ENCODE peak calls at places on chromosomes 11 and 22, in eight cellular contexts. D, K, X, E, J, P, L and F are unnamed samples. For H3K4me1, the result is how much of the 10 kb centered on the place peaks cover.

GRCh38 chr11:45079075-45079444 is 67.4 kb upstream of the PRDM11 start:
- DNase-seq in D (no peak), K (no peak), X (no peak), E (no peak), J (no peak), P (no peak), L (no peak), F (no peak)

GRCh38 chr11:130068546-130068985 is 1.1 kb upstream of the APLP2 start:
- DNase-seq in D (no peak), K (no peak), X (peak), E (no peak), J (no peak), P (no peak), L (no peak), F (no peak)

GRCh38 chr11:118338637-118339061 is 3.9 kb downstream of the CD3D start:
- DNase-seq in D (peak), K (peak), X (no peak), E (no peak), J (no peak), P (no peak), L (peak), F (peak)

GRCh38 chr11:28537822-28538221 is 429.6 kb downstream of the METTL15 start:
- DNase-seq in D (no peak), K (no peak), X (no peak), E (no peak), J (no peak), P (no peak), L (no peak), F (no peak)

GRCh38 chr11:57490456-57491248 is 24.9 kb downstream of the SLC43A1 start:
- DNase-seq in D (no peak), K (no peak), X (no peak), E (no peak), J (no peak), P (no peak), L (no peak), F (no peak)

GRCh38 chr11:2581151-2581930 is 118.5 kb downstream of the KCNQ1OT1 start:
- DNase-seq in D (no peak), K (no peak), X (no peak), E (peak), J (peak), P (no peak), L (peak), F (no peak)

GRCh38 chr11:57639321-57640067 is 10.2 kb downstream of the YPEL4 start:
- DNase-seq in D (no peak), K (no peak), X (no peak), E (no peak), J (peak), P (peak), L (peak), F (no peak)

GRCh38 chr11:67275606-67276409 is 9.5 kb downstream of the GRK2 start:
- DNase-seq in D (no peak), K (no peak), X (no peak), E (no peak), J (no peak), P (no peak), L (peak), F (no peak)

GRCh38 chr22:40414306-40414705 is 43.9 kb downstream of the SGSM3 start:
- DNase-seq in D (no peak), K (no peak), X (no peak), E (no peak), J (no peak), P (no peak), L (no peak), F (no peak)

GRCh38 chr11:60912223-60912850 is 1.6 kb upstream of the TMEM109 start:
- DNase-seq in D (no peak), K (peak), X (no peak), E (no peak), J (no peak), P (no peak), L (no peak), F (no peak)

GRCh38 chr11:63767415-63768231 is 952 bp downstream of the ZFTA start:
- DNase-seq in D (no peak), K (peak), X (peak), E (no peak), J (peak), P (peak), L (peak), F (peak)

GRCh38 chr11:11524436-11525038 is 97.3 kb downstream of the GALNT18 start:
- DNase-seq in D (no peak), K (no peak), X (no peak), E (no peak), J (no peak), P (no peak), L (no peak), F (no peak)

GRCh38 chr11:134151083-134151747 is 72.6 kb downstream of the NCAPD3 start:
- DNase-seq in D (no peak), K (no peak), X (no peak), E (no peak), J (no peak), P (no peak), L (no peak), F (no peak)

GRCh38 chr11:107018902-107019493 is 722 bp upstream of the GUCY1A2 start:
- DNase-seq in D (no peak), K (no peak), X (peak), E (peak), J (peak), P (peak), L (peak), F (no peak)

GRCh38 chr22:42492323-42492690 is 27.3 kb downstream of the RRP7A start:
- DNase-seq in D (no peak), K (no peak), X (no peak), E (no peak), J (no peak), P (no peak), L (no peak), F (no peak)

GRCh38 chr11:12109591-12110196 is 696 bp upstream of the MICAL2 start:
- DNase-seq in D (no peak), K (no peak), X (no peak), E (no peak), J (no peak), P (no peak), L (no peak), F (no peak)

GRCh38 chr11:86800076-86800955 is at the start of gene PRSS23:
- DNase-seq in D (no peak), K (no peak), X (peak), E (peak), J (peak), P (peak), L (peak), F (no peak)

GRCh38 chr11:120912504-120912903 is 111.4 kb upstream of the TBCEL start:
- DNase-seq in D (no peak), K (no peak), X (no peak), E (no peak), J (no peak), P (peak), L (no peak), F (no peak)

GRCh38 chr22:43515902-43516301 is 104.1 kb downstream of the MPPED1 start:
- DNase-seq in D (no peak), K (no peak), X (no peak), E (no peak), J (no peak), P (no peak), L (no peak), F (no peak)

GRCh38 chr11:88345408-88345807 is 7.9 kb upstream of the CTSC start:
- DNase-seq in D (no peak), K (no peak), X (no peak), E (no peak), J (no peak), P (no peak), L (no peak), F (no peak)

GRCh38 chr11:76835928-76836612 is 24.6 kb upstream of the ACER3 start:
- DNase-seq in D (no peak), K (no peak), X (peak), E (peak), J (no peak), P (no peak), L (peak), F (no peak)

GRCh38 chr22:21450320-21450831 is 16.8 kb upstream of the TMEM191C start:
- DNase-seq in D (no peak), K (no peak), X (no peak), E (peak), J (peak), P (no peak), L (no peak), F (no peak)

GRCh38 chr11:84290647-84291046 is 1004.5 kb upstream of the CCDC90B start:
- DNase-seq in D (no peak), K (no peak), X (no peak), E (no peak), J (no peak), P (no peak), L (no peak), F (no peak)

GRCh38 chr11:44030276-44030932 is 17.4 kb upstream of the ACCSL start:
- DNase-seq in D (no peak), K (no peak), X (peak), E (no peak), J (peak), P (peak), L (no peak), F (no peak)

GRCh38 chr11:5043385-5043784 is 2.9 kb upstream of the OR52J3 start:
- DNase-seq in D (no peak), K (no peak), X (no peak), E (no peak), J (no peak), P (no peak), L (no peak), F (no peak)

GRCh38 chr11:75103380-75104026 is 6.8 kb upstream of the OR2AT4 start:
- DNase-seq in D (no peak), K (no peak), X (no peak), E (no peak), J (no peak), P (no peak), L (no peak), F (no peak)

GRCh38 chr11:5507586-5508305 is 2.0 kb downstream of the UBQLN3 start:
- DNase-seq in D (no peak), K (no peak), X (no peak), E (no peak), J (no peak), P (no peak), L (no peak), F (no peak)

GRCh38 chr11:129249351-129249750 is 57.2 kb upstream of the ARHGAP32 start:
- DNase-seq in D (no peak), K (no peak), X (no peak), E (no peak), J (no peak), P (no peak), L (no peak), F (no peak)

GRCh38 chr11:125925247-125925740 is 20.6 kb upstream of the VSIG10L2 start:
- DNase-seq in D (no peak), K (no peak), X (no peak), E (no peak), J (no peak), P (no peak), L (peak), F (no peak)

GRCh38 chr11:62689421-62690183 is at the start of gene LRRN4CL:
- DNase-seq in D (no peak), K (no peak), X (peak), E (no peak), J (peak), P (peak), L (peak), F (no peak)

GRCh38 chr11:17600316-17601205 is 53.5 kb downstream of the OTOG start:
- DNase-seq in D (no peak), K (no peak), X (peak), E (no peak), J (no peak), P (no peak), L (no peak), F (no peak)

GRCh38 chr22:12697441-12697840 is 2830.6 kb upstream of the OR11H1 start:
- DNase-seq in D (no peak), K (no peak), X (no peak), E (no peak), J (no peak), P (no peak), L (no peak), F (no peak)

GRCh38 chr11:130765951-130766649 is 150.2 kb downstream of the SNX19 start:
- DNase-seq in D (no peak), K (no peak), X (no peak), E (no peak), J (no peak), P (no peak), L (no peak), F (no peak)

GRCh38 chr11:133918606-133919260 is 38.0 kb downstream of the IGSF9B start:
- DNase-seq in D (no peak), K (no peak), X (no peak), E (no peak), J (no peak), P (no peak), L (no peak), F (no peak)

GRCh38 chr11:78823588-78823987 is 248.9 kb upstream of the NARS2 start:
- DNase-seq in D (no peak), K (no peak), X (no peak), E (no peak), J (no peak), P (no peak), L (peak), F (no peak)

GRCh38 chr11:122046846-122047245 is 69.2 kb downstream of the BLID start:
- DNase-seq in D (no peak), K (no peak), X (no peak), E (no peak), J (no peak), P (no peak), L (no peak), F (no peak)

GRCh38 chr11:63369165-63369970 is at the start of gene SLC22A9:
- DNase-seq in D (no peak), K (no peak), X (no peak), E (no peak), J (no peak), P (no peak), L (peak), F (no peak)

GRCh38 chr11:78605296-78605695 is 30.6 kb upstream of the NARS2 start:
- DNase-seq in D (no peak), K (no peak), X (no peak), E (no peak), J (no peak), P (no peak), L (no peak), F (no peak)

GRCh38 chr11:65404210-65404609 is 17.8 kb downstream of the FRMD8 start:
- DNase-seq in D (no peak), K (no peak), X (no peak), E (no peak), J (no peak), P (no peak), L (no peak), F (no peak)

GRCh38 chr11:70934999-70935768 is 317.2 kb downstream of the SHANK2 start:
- DNase-seq in D (no peak), K (no peak), X (no peak), E (no peak), J (no peak), P (no peak), L (no peak), F (no peak)

GRCh38 chr22:45312856-45313255 is 3.1 kb downstream of the FAM118A start:
- DNase-seq in D (no peak), K (no peak), X (no peak), E (no peak), J (no peak), P (no peak), L (no peak), F (no peak)

GRCh38 chr22:45312415-45312814 is 2.7 kb downstream of the FAM118A start:
- DNase-seq in D (no peak), K (no peak), X (no peak), E (no peak), J (no peak), P (no peak), L (no peak), F (no peak)

GRCh38 chr22:45316796-45317526 is 7.2 kb downstream of the FAM118A start:
- DNase-seq in D (no peak), K (no peak), X (no peak), E (no peak), J (no peak), P (no peak), L (no peak), F (no peak)

GRCh38 chr22:45314054-45314721 is 4.5 kb downstream of the FAM118A start:
- DNase-seq in D (no peak), K (no peak), X (no peak), E (no peak), J (no peak), P (peak), L (no peak), F (no peak)

DNA sequence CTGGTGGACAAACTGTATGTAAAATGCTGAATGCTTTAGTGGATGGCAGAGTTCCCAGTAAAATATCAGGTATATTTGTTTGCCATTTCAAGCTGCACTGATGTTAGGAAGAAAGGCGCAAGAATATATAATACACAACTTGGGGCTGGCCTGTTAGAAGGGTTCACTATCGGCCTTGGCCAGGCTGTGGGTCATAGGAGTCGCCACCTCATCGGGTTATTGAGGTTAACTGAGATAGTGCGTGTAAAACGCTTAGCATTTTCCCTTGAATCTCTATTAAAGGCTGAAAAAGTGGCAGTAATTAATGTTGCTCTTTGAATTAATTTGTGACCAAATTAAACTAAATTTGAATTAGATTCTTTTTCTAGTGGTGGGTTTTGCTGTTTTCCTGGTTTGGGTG is 5.1 kb downstream of the FAM118A start:
- DNase-seq in D (no peak), K (no peak), X (no peak), E (no peak), J (no peak), P (no peak), L (no peak), F (no peak)
- H3K4me1 ChIP-seq in D (under half), K (under half), X (under half), E (under half), J (under half), P (half or more), L (under half), F (under half)

GRCh38 chr22:19765477-19766234 is 5.1 kb downstream of the TBX1 start:
- DNase-seq in D (no peak), K (no peak), X (no peak), E (no peak), J (no peak), P (no peak), L (no peak), F (no peak)

GRCh38 chr22:19767427-19768380 is 7.1 kb downstream of the TBX1 start:
- DNase-seq in D (no peak), K (no peak), X (peak), E (no peak), J (no peak), P (no peak), L (no peak), F (no peak)

GRCh38 chr22:19766235-19766505 is 5.6 kb downstream of the TBX1 start:
- DNase-seq in D (no peak), K (no peak), X (no peak), E (no peak), J (no peak), P (no peak), L (no peak), F (no peak)

GRCh38 chr22:19764636-19765476 is 4.3 kb downstream of the TBX1 start:
- DNase-seq in D (no peak), K (no peak), X (no peak), E (no peak), J (no peak), P (no peak), L (no peak), F (no peak)

GRCh38 chr22:19766506-19767426 is 6.2 kb downstream of the TBX1 start:
- DNase-seq in D (peak), K (no peak), X (no peak), E (no peak), J (no peak), P (peak), L (peak), F (peak)
- H3K4me3 ChIP-seq in D (no peak), K (no peak), X (no peak), E (peak), J (no peak), P (peak), L (no peak), F (peak)

GRCh38 chr11:119441898-119442243 is 18.9 kb upstream of the THY1 start:
- DNase-seq in D (no peak), K (no peak), X (no peak), E (no peak), J (no peak), P (no peak), L (no peak), F (no peak)
- H3K27ac ChIP-seq in D (no peak), K (no peak), X (no peak), E (no peak), J (no peak), P (no peak), L (no peak), F (no peak)

DNA sequence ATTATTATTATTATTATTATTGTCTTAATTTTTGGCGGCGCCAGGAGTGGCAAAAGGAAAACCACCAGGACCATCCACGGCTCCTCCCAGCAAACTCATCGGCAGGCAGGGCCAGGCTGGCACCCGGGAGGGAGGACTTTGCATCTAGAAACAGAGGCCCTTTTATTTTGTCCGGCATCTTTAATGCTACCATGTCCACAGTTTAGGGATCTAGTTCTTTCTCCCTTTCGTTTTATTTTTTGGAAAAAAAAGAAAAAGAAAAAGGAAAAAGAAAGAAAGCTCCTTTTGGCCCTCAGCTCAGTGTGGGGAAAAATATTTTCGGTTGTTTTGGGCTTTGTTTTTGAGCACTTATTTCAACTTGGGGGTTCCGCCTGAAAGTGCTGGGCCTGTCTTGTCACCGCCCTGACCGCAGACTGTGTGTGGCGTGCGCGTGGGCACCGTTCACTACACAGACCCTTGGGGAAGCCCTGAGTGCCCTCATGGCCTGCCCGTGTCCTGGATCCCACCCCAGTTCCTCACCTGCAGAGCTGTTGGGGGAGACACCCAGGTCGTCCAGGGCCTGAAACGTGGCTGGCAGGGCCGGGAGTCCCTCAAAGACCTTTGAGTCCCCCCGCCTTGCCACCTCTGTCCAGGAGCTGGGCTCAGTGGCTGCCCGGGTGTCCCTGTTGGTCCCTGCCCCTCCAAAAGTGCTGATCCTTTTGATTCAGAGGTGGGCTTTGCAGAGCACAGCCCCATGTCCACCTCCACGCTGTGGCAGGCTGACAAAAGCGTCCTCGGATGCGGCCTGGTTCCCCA is 69.1 kb upstream of the PPARA start:
- DNase-seq in D (no peak), K (no peak), X (no peak), E (peak), J (no peak), P (no peak), L (peak), F (no peak)
- H3K4me1 ChIP-seq in D (under half), K (under half), X (under half), E (under half), J (under half), P (under half), L (half or more), F (under half)

GRCh38 chr22:50467773-50468440 is 6.9 kb downstream of the SBF1 start:
- DNase-seq in D (no peak), K (no peak), X (no peak), E (no peak), J (no peak), P (no peak), L (no peak), F (no peak)
- H3K4me3 ChIP-seq in D (no peak), K (no peak), X (no peak), E (no peak), J (no peak), P (no peak), L (no peak), F (no peak)

DNA sequence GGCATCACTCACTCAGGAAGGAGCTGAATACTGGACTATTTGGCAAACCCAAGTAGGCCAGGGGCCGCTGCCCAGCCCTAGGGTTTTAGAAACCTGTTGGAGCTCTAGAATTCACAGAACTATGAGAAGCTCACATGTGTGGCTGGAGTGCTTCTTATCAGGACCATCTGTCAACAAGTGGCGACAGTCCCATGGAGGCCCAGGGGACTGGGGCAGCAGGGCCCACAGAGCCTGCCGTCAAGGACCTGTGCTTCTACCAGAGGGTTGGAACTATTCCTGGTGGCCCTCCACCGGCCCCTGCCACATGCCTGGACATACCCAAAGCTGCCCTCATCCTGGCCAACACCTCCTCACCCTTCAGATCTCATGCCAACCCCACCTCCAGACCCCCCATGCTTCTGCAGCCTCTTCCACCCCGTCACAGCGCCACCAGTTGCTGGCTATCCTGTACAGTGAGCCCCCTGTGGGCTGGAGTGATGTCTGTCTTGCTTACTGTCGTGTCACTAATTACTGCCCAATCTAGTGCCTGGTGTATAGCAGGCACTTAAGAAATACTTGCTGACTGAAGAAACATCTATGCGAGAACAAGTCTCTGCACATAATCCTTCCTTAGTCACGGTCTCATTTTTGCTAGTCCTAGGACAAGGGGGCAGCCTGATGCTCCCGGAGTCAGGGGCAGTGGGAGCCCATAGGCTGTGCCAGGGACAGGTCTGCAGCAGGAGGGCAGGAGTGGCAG is 27.2 kb upstream of the RASL10A start:
- DNase-seq in D (no peak), K (no peak), X (no peak), E (no peak), J (no peak), P (peak), L (peak), F (no peak)
- H3K27ac ChIP-seq in D (no peak), K (no peak), X (peak), E (peak), J (no peak), P (peak), L (peak), F (no peak)